ENCODE peak calls at places on chromosomes 7 and 10, in four cellular contexts. T, P, N and M are unnamed samples. For H3K4me1, the result is how much of the 10 kb centered on the place peaks cover.

GRCh38 chr7:121832347-121832746 is 40.6 kb upstream of the PTPRZ1 start:
- DNase-seq in T (no peak), P (no peak), N (no peak), M (no peak)

GRCh38 chr10:133277993-133278576 is 1.4 kb upstream of the ADAM8 start:
- DNase-seq in T (peak), P (no peak), N (no peak), M (no peak)

GRCh38 chr10:120945801-120946302 is 94.7 kb downstream of the WDR11 start:
- DNase-seq in T (no peak), P (no peak), N (no peak), M (no peak)

GRCh38 chr7:5557920-5558401 is 134.3 kb upstream of the TNRC18 start:
- DNase-seq in T (peak), P (no peak), N (peak), M (no peak)

GRCh38 chr7:159144756-159145543 is at the start of gene VIPR2:
- DNase-seq in T (no peak), P (no peak), N (no peak), M (no peak)

GRCh38 chr10:43038783-43039628 is 37.9 kb upstream of the RET start:
- DNase-seq in T (no peak), P (no peak), N (no peak), M (no peak)

GRCh38 chr7:150307129-150307528 is 16.0 kb upstream of the LRRC61 start:
- DNase-seq in T (no peak), P (no peak), N (no peak), M (no peak)

GRCh38 chr7:41987-42386 is 150.4 kb upstream of the FAM20C start:
- DNase-seq in T (no peak), P (no peak), N (no peak), M (no peak)

GRCh38 chr7:92633211-92633906 is 43.2 kb upstream of the FAM133B start:
- DNase-seq in T (no peak), P (peak), N (peak), M (no peak)

GRCh38 chr10:27100800-27101347 is 580 bp upstream of the ANKRD26 start:
- DNase-seq in T (no peak), P (no peak), N (no peak), M (peak)

GRCh38 chr10:474946-475345 is 214.5 kb downstream of the DIP2C start:
- DNase-seq in T (no peak), P (no peak), N (no peak), M (no peak)

GRCh38 chr7:12066561-12066960 is 144.5 kb upstream of the TMEM106B start:
- DNase-seq in T (no peak), P (no peak), N (no peak), M (no peak)

GRCh38 chr7:147251924-147252323 is 1135.3 kb downstream of the CNTNAP2 start:
- DNase-seq in T (no peak), P (no peak), N (no peak), M (no peak)

GRCh38 chr10:111789821-111790220 is 393.7 kb downstream of the GPAM start:
- DNase-seq in T (no peak), P (no peak), N (no peak), M (no peak)

GRCh38 chr7:3965794-3966395 is 664.8 kb downstream of the SDK1 start:
- DNase-seq in T (no peak), P (no peak), N (no peak), M (no peak)

GRCh38 chr10:48946891-48947500 is 7.4 kb upstream of the LRRC18 start:
- DNase-seq in T (no peak), P (no peak), N (no peak), M (peak)

GRCh38 chr10:11612004-11613001 is 853 bp upstream of the USP6NL start:
- DNase-seq in T (no peak), P (no peak), N (no peak), M (peak)

GRCh38 chr10:90112681-90113080 is 411.3 kb downstream of the KIF20B start:
- DNase-seq in T (no peak), P (no peak), N (no peak), M (no peak)

GRCh38 chr10:7444576-7445226 is 33.9 kb upstream of the SFMBT2 start:
- DNase-seq in T (peak), P (no peak), N (no peak), M (no peak)

GRCh38 chr10:110110338-110110737 is 97.1 kb upstream of the MXI1 start:
- DNase-seq in T (no peak), P (no peak), N (no peak), M (no peak)

GRCh38 chr10:131258256-131258655 is 53.3 kb downstream of the TCERG1L start:
- DNase-seq in T (no peak), P (no peak), N (no peak), M (no peak)

GRCh38 chr10:133100706-133101463 is 13.2 kb downstream of the ADGRA1 start:
- DNase-seq in T (no peak), P (no peak), N (no peak), M (peak)

GRCh38 chr7:74042746-74043522 is 15.0 kb downstream of the ELN start:
- DNase-seq in T (no peak), P (no peak), N (no peak), M (no peak)

GRCh38 chr10:91694170-91694794 is 61.4 kb upstream of the PPP1R3C start:
- DNase-seq in T (no peak), P (peak), N (no peak), M (peak)

GRCh38 chr7:116315293-116315692 is 105.0 kb downstream of the TES start:
- DNase-seq in T (no peak), P (peak), N (no peak), M (no peak)

GRCh38 chr10:115093286-115093775 is at the start of gene ATRNL1:
- DNase-seq in T (peak), P (no peak), N (peak), M (peak)

GRCh38 chr7:140506788-140507464 is 27.6 kb upstream of the MKRN1 start:
- DNase-seq in T (no peak), P (no peak), N (peak), M (no peak)

GRCh38 chr7:118080947-118081346 is 103.0 kb upstream of the LSM8 start:
- DNase-seq in T (no peak), P (peak), N (no peak), M (peak)

GRCh38 chr7:152910545-152911013 is 151.0 kb downstream of the ACTR3B start:
- DNase-seq in T (no peak), P (no peak), N (no peak), M (no peak)

GRCh38 chr7:101990811-101991418 is 173.5 kb downstream of the CUX1 start:
- DNase-seq in T (peak), P (no peak), N (no peak), M (no peak)

GRCh38 chr10:112191223-112191622 is 7.7 kb upstream of the GPAM start:
- DNase-seq in T (no peak), P (no peak), N (no peak), M (no peak)

GRCh38 chr10:103659674-103660363 is 166.3 kb downstream of the NEURL1 start:
- DNase-seq in T (peak), P (no peak), N (peak), M (no peak)

GRCh38 chr10:33127622-33128021 is 169.6 kb upstream of the ITGB1 start:
- DNase-seq in T (no peak), P (no peak), N (no peak), M (no peak)

GRCh38 chr10:44917848-44918247 is 6.7 kb downstream of the TMEM72 start:
- DNase-seq in T (no peak), P (no peak), N (no peak), M (no peak)

GRCh38 chr7:48387916-48388315 is 216.7 kb downstream of the ABCA13 start:
- DNase-seq in T (no peak), P (no peak), N (no peak), M (no peak)

GRCh38 chr7:48390381-48391327 is 219.4 kb downstream of the ABCA13 start:
- DNase-seq in T (no peak), P (no peak), N (peak), M (no peak)

GRCh38 chr7:48384180-48384752 is 213.0 kb downstream of the ABCA13 start:
- DNase-seq in T (no peak), P (no peak), N (no peak), M (no peak)

GRCh38 chr7:48388922-48389321 is 217.7 kb downstream of the ABCA13 start:
- DNase-seq in T (no peak), P (no peak), N (no peak), M (no peak)

DNA sequence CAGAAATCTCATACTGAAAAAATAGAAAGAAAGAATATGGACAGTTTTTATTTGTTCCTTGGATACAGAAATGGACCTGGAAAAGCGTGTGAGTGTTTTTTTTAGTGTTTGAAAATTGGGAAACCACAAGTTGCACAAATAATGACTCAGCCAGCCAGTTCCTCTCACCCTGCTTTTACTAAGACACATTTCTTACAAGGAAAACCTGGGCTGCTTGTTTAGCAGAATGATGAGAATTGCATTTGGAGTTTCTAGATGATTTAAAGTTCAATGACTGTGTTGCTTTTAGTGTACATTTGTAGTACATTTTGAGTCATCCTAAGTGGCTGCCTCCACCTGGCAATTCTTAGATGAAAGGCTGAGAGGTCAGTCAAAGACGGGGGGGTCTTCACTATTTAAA is 218.7 kb downstream of the ABCA13 start:
- DNase-seq in T (no peak), P (no peak), N (no peak), M (no peak)
- H3K4me3 ChIP-seq in T (no peak), P (no peak), N (no peak), M (no peak)

DNA sequence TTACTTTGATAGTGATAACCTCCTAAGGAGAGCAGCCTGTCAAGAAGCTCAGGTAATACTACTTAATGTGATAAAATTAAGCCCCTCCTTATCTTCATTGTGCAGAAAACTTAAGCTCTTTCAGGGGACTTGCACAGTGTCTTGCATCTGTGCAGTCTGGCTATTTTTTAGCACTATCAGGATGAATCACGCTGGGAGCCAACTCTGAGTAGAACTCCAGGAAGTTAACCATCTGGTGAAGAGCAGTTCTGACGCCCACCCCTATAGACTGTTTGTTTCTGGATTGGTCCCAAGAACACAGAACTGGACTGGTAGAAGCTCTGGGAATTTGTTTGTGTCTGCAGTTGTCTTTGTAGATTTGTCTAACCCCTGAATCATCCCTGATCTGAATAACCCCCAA is 41.9 kb downstream of the AGK start:
- DNase-seq in T (no peak), P (no peak), N (no peak), M (no peak)
- H3K4me1 ChIP-seq in T (under half), P (under half), N (under half), M (under half)

GRCh38 chr10:72164617-72165016 is 51.2 kb upstream of the ANAPC16 start:
- DNase-seq in T (no peak), P (no peak), N (no peak), M (no peak)
- TF ChIP-seq CTCF in T (no peak), P (no peak), N (no peak), M (no peak)

DNA sequence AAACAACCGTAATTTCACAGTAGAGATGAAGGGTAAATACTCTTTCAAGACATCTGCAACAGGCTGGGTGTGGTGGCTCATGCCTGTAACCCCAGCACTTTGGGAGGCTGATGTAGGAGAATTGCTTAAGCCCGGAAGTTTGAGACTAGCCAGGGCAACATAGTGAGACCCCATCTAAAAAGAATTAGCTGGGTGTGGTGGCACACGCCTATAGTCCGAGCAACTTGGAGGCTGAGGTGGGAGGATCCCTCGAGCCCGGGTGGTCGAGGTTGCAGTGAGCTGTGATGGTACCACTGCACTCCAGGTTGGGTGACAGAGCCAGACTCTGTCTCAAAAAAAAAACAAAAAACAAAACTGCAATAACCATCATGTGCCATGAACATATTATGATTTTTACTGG is 71.8 kb downstream of the PFKFB3 start:
- DNase-seq in T (no peak), P (no peak), N (no peak), M (no peak)
- H3K4me3 ChIP-seq in T (no peak), P (peak), N (no peak), M (no peak)

DNA sequence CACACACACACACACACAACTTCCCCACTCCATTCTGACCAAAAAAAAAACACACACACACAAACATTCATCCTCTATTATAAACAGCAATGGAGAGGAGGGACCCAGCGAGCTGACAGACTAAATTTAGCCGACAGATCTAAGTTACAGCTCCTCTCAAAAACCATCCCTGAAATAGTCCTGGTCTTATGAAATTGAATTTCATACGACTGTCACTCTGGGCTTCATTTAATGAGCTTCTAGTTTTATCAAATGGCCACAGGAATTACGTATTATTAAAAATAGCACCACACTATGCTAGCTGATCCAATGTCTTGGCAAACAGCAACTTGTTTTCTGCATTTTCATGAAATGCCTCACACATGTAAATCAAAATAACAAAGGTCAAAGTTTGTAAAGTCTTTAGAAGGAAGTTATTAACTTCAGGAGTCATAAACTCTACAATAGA is 131.3 kb upstream of the ASAH2 start:
- DNase-seq in T (no peak), P (no peak), N (no peak), M (no peak)
- H3K4me1 ChIP-seq in T (under half), P (under half), N (under half), M (under half)

GRCh38 chr7:44617225-44617885 is 10.9 kb downstream of the OGDH start:
- DNase-seq in T (no peak), P (no peak), N (no peak), M (no peak)

GRCh38 chr7:44618754-44619153 is 12.3 kb downstream of the OGDH start:
- DNase-seq in T (no peak), P (no peak), N (no peak), M (peak)

GRCh38 chr7:44615793-44616192 is 9.4 kb downstream of the OGDH start:
- DNase-seq in T (no peak), P (no peak), N (no peak), M (no peak)

GRCh38 chr7:44616545-44616944 is 10.1 kb downstream of the OGDH start:
- DNase-seq in T (no peak), P (no peak), N (no peak), M (no peak)

GRCh38 chr7:44618045-44618444 is 11.6 kb downstream of the OGDH start:
- DNase-seq in T (no peak), P (no peak), N (no peak), M (no peak)
- TF ChIP-seq CTCF in T (no peak), P (no peak), N (no peak), M (no peak)